ENCODE peak calls at places on chromosomes 11 and 22, in ten cellular contexts. L is aorta; M is effector memory CD4-positive, alpha-beta T cell; A is stimulated activated CD4-positive, alpha-beta T cell treated with anti-CD3 and anti-CD28 coated beads, Interleukin-12 subunit alpha, Interleukin-12 subunit beta, amount 100 ng/mL, for 4 hours; H is NCI-H345; C is EL; F is NCI-H69; N is stimulated activated CD8-positive, alpha-beta memory T cell treated with anti-CD3 and anti-CD28 coated beads, Interleukin-4, amount 100 ng/mL, for 24 hours; E is RPMI7951; X is amniotic stem cell. Z is an unnamed sample.

GRCh38 chr11:102592634-102593581 is 32.2 kb downstream of the MMP20 start:
- DNase-seq in A (no peak), M (no peak), F (peak), L (no peak), H (no peak), E (peak), X (no peak), C (peak), N (no peak), Z (no peak)

GRCh38 chr11:123776160-123776559 is 21.8 kb upstream of the OR6X1 start:
- DNase-seq in C (no peak), F (no peak), L (no peak), H (no peak), N (no peak), X (no peak), E (no peak), A (no peak), M (no peak), Z (no peak)

GRCh38 chr11:28114731-28115130 is 6.5 kb downstream of the METTL15 start:
- DNase-seq in C (no peak), E (no peak), X (no peak), M (no peak), H (no peak), L (no peak), A (no peak), F (no peak), N (no peak), Z (no peak)

GRCh38 chr11:107819361-107820014 is 39.1 kb downstream of the SLC35F2 start:
- DNase-seq in M (no peak), E (peak), F (no peak), L (no peak), A (no peak), C (no peak), H (no peak), X (no peak), N (no peak), Z (no peak)

GRCh38 chr11:19200410-19201201 is 1.2 kb downstream of the CSRP3 start:
- DNase-seq in F (peak), N (no peak), H (peak), M (no peak), E (peak), X (no peak), C (peak), L (peak), A (no peak), Z (no peak)

GRCh38 chr22:40747361-40747760 is 68.1 kb downstream of the MCHR1 start:
- DNase-seq in M (no peak), A (no peak), L (no peak), C (no peak), E (no peak), H (no peak), F (peak), N (no peak), X (no peak), Z (no peak)

GRCh38 chr22:48303360-48303725 is 1524.3 kb downstream of the BRD1 start:
- DNase-seq in N (no peak), L (no peak), C (no peak), M (no peak), X (no peak), F (no peak), H (no peak), E (no peak), A (no peak), Z (no peak)

GRCh38 chr11:76610871-76611475 is 59.6 kb downstream of the LRRC32 start:
- DNase-seq in C (no peak), H (peak), X (no peak), E (peak), A (no peak), L (peak), M (no peak), N (no peak), F (peak), Z (no peak)

GRCh38 chr11:46874586-46874985 is 28.5 kb upstream of the CKAP5 start:
- DNase-seq in E (no peak), M (no peak), F (no peak), X (no peak), A (no peak), N (no peak), C (no peak), H (no peak), L (no peak), Z (no peak)

GRCh38 chr11:27228891-27229290 is 134.1 kb downstream of the CCDC34 start:
- DNase-seq in M (no peak), E (no peak), X (no peak), F (peak), H (no peak), C (no peak), A (no peak), N (no peak), L (no peak), Z (no peak)

GRCh38 chr11:34345012-34345804 is 12.6 kb downstream of the ABTB2 start:
- DNase-seq in L (peak), H (peak), X (no peak), M (no peak), A (no peak), N (no peak), E (peak), C (peak), F (peak), Z (no peak)

GRCh38 chr11:10318527-10318802 is 13.6 kb downstream of the ADM start:
- DNase-seq in L (no peak), A (no peak), C (no peak), M (no peak), X (no peak), N (no peak), E (no peak), F (peak), H (peak), Z (no peak)

GRCh38 chr11:116333193-116333592 is 439.6 kb downstream of the BUD13 start:
- DNase-seq in E (peak), N (no peak), L (no peak), F (peak), A (no peak), X (no peak), C (no peak), H (no peak), M (no peak), Z (no peak)

GRCh38 chr11:46279393-46280099 is 2.1 kb downstream of the CREB3L1 start:
- DNase-seq in F (peak), N (no peak), A (no peak), H (peak), E (peak), X (no peak), C (peak), L (no peak), M (no peak), Z (no peak)

GRCh38 chr11:30635401-30635989 is 49.3 kb upstream of the MPPED2 start:
- DNase-seq in E (no peak), X (no peak), L (no peak), A (no peak), H (no peak), M (no peak), N (no peak), C (no peak), F (peak), Z (no peak)

GRCh38 chr11:45809456-45810395 is 4.8 kb downstream of the SLC35C1 start:
- DNase-seq in X (no peak), L (no peak), A (no peak), M (no peak), F (no peak), C (no peak), E (no peak), H (no peak), N (no peak), Z (no peak)

GRCh38 chr22:22558972-22559603 is at the start of gene PRAME:
- DNase-seq in A (peak), X (no peak), H (peak), N (peak), E (peak), M (peak), C (peak), F (peak), L (peak), Z (peak)

GRCh38 chr11:107496011-107496410 is 38.4 kb upstream of the CWF19L2 start:
- DNase-seq in F (no peak), C (peak), A (no peak), M (no peak), X (no peak), E (peak), N (no peak), L (no peak), H (no peak), Z (no peak)

GRCh38 chr11:61619827-61620226 is 39.0 kb upstream of the SYT7 start:
- DNase-seq in A (no peak), H (no peak), N (no peak), X (no peak), E (no peak), L (no peak), F (no peak), C (no peak), M (no peak), Z (no peak)

GRCh38 chr11:110759972-110760381 is 47.7 kb upstream of the ARHGAP20 start:
- DNase-seq in H (peak), F (peak), L (no peak), E (no peak), C (peak), N (no peak), A (no peak), M (no peak), X (no peak), Z (no peak)

GRCh38 chr11:132944557-132944920 is 587.8 kb downstream of the OPCML start:
- DNase-seq in E (no peak), M (no peak), X (no peak), N (no peak), F (no peak), C (no peak), L (no peak), H (no peak), A (no peak), Z (no peak)

GRCh38 chr22:50035976-50036375 is 22.1 kb downstream of the TTLL8 start:
- DNase-seq in A (no peak), C (no peak), M (no peak), X (no peak), N (no peak), E (no peak), H (no peak), L (peak), F (no peak), Z (no peak)

GRCh38 chr11:35622070-35622469 is 3.8 kb downstream of the FJX1 start:
- DNase-seq in F (peak), L (no peak), M (no peak), A (no peak), N (no peak), E (peak), H (no peak), X (peak), C (peak), Z (no peak)

GRCh38 chr11:122882809-122883681 is 486 bp downstream of the JHY start:
- DNase-seq in E (peak), L (peak), C (peak), N (peak), H (peak), M (peak), F (peak), X (peak), A (peak), Z (peak)

GRCh38 chr22:33299245-33299956 is 241.2 kb upstream of the SYN3 start:
- DNase-seq in H (no peak), F (no peak), N (no peak), E (no peak), L (no peak), M (no peak), X (no peak), A (no peak), C (no peak), Z (no peak)

GRCh38 chr11:61008971-61009370 is 37.5 kb downstream of the CD6 start:
- DNase-seq in C (no peak), N (no peak), F (no peak), E (no peak), H (no peak), A (no peak), M (no peak), L (no peak), X (no peak), Z (no peak)

GRCh38 chr11:10752061-10752460 is 1.0 kb downstream of the CTR9 start:
- DNase-seq in A (no peak), H (no peak), L (no peak), F (no peak), E (no peak), X (no peak), N (no peak), M (no peak), C (no peak), Z (no peak)

GRCh38 chr11:20156280-20156875 is 3.9 kb downstream of the DBX1 start:
- DNase-seq in X (no peak), E (no peak), A (peak), L (peak), H (no peak), C (no peak), N (peak), F (peak), M (peak), Z (peak)

GRCh38 chr22:49765091-49765771 is 62.4 kb downstream of the BRD1 start:
- DNase-seq in E (no peak), H (no peak), A (no peak), N (no peak), C (no peak), F (peak), X (no peak), M (no peak), L (peak), Z (no peak)

GRCh38 chr22:27193636-27194035 is 536.2 kb downstream of the MIAT start:
- DNase-seq in A (no peak), F (no peak), E (no peak), X (no peak), C (no peak), L (no peak), H (no peak), M (no peak), N (no peak), Z (no peak)

GRCh38 chr22:49323751-49324415 is 503.8 kb downstream of the BRD1 start:
- DNase-seq in N (no peak), M (no peak), X (no peak), E (no peak), A (no peak), H (no peak), L (no peak), C (no peak), F (no peak), Z (no peak)

GRCh38 chr11:123062892-123063395 is 1.0 kb upstream of the HSPA8 start:
- DNase-seq in C (no peak), E (peak), M (no peak), A (no peak), N (no peak), L (no peak), H (peak), X (no peak), F (peak), Z (no peak)

GRCh38 chr11:133902506-133902905 is 54.3 kb downstream of the IGSF9B start:
- DNase-seq in F (no peak), H (no peak), N (no peak), X (no peak), E (no peak), A (no peak), L (no peak), M (no peak), C (no peak), Z (no peak)

GRCh38 chr11:114609429-114609828 is 13.8 kb upstream of the NXPE4 start:
- DNase-seq in A (no peak), M (no peak), H (no peak), C (no peak), L (no peak), N (no peak), F (no peak), E (no peak), X (no peak), Z (no peak)

GRCh38 chr22:37263966-37264887 is 18.1 kb upstream of the CYTH4 start:
- DNase-seq in N (no peak), M (no peak), H (no peak), A (no peak), F (no peak), X (no peak), E (no peak), L (peak), C (no peak), Z (no peak)

GRCh38 chr11:116990061-116990473 is 108.2 kb downstream of the SIK3 start:
- DNase-seq in L (no peak), A (no peak), F (no peak), C (peak), M (no peak), N (no peak), X (peak), E (peak), H (no peak), Z (no peak)

GRCh38 chr11:2298795-2299747 is 2.6 kb downstream of the C11orf21 start:
- DNase-seq in A (no peak), E (no peak), M (no peak), F (peak), H (peak), X (no peak), N (no peak), L (no peak), C (no peak), Z (no peak)

Z was measured in T follicular helper cell.